ENCODE peak calls at places on chromosomes 3 and 15, in six cellular contexts. K is adrenal gland, G is ovary, U is stomach, D is body of pancreas, F is tibial nerve. R is an unnamed sample.

GRCh38 chr3:67863869-67864268 is 209.5 kb upstream of the SUCLG2 start:
- DNase-seq in D (no peak), U (no peak), K (no peak), G (no peak), F (no peak), R (no peak)

GRCh38 chr3:114892880-114893279 is 254.2 kb downstream of the ZBTB20 start:
- DNase-seq in K (no peak), D (peak), G (no peak), F (no peak), U (no peak), R (no peak)

GRCh38 chr15:80174017-80174746 is 21.4 kb downstream of the FAH start:
- DNase-seq in U (no peak), F (no peak), G (no peak), D (no peak), K (peak), R (no peak)

GRCh38 chr15:62119224-62119925 is 45.7 kb downstream of the C2CD4B start:
- DNase-seq in G (no peak), K (peak), F (peak), U (no peak), D (no peak), R (no peak)

GRCh38 chr3:24437326-24437725 is 57.3 kb downstream of the THRB start:
- DNase-seq in U (no peak), D (no peak), K (no peak), F (no peak), G (no peak), R (no peak)

GRCh38 chr3:108346301-108346989 is 50.1 kb downstream of the HHLA2 start:
- DNase-seq in G (no peak), D (no peak), K (no peak), U (no peak), F (no peak), R (no peak)

GRCh38 chr15:99052205-99052604 is 44.6 kb upstream of the PGPEP1L start:
- DNase-seq in D (no peak), K (no peak), F (no peak), U (no peak), G (no peak), R (no peak)

GRCh38 chr3:149395107-149396089 is 17.9 kb upstream of the TM4SF1 start:
- DNase-seq in G (peak), D (peak), F (peak), K (peak), U (no peak), R (no peak)

GRCh38 chr3:62201438-62202035 is 171.8 kb downstream of the FEZF2 start:
- DNase-seq in K (no peak), U (no peak), F (no peak), G (no peak), D (no peak), R (no peak)

GRCh38 chr3:63872135-63872924 is 8.7 kb downstream of the ATXN7 start:
- DNase-seq in U (no peak), F (no peak), G (no peak), D (no peak), K (no peak), R (no peak)

GRCh38 chr3:184154909-184155643 is at the start of gene DVL3:
- DNase-seq in F (peak), G (peak), K (peak), U (peak), D (peak), R (peak)

GRCh38 chr3:94004301-94004910 is 24.0 kb downstream of the STX19 start:
- DNase-seq in F (no peak), U (no peak), D (no peak), G (no peak), K (no peak), R (no peak)

GRCh38 chr15:57751177-57751800 is 44.8 kb downstream of the POLR2M start:
- DNase-seq in D (no peak), U (no peak), F (no peak), K (no peak), G (no peak), R (no peak)

GRCh38 chr3:141388823-141389617 is 20.7 kb downstream of the ZBTB38 start:
- DNase-seq in D (no peak), G (no peak), U (no peak), K (no peak), F (no peak), R (no peak)

GRCh38 chr15:79943820-79944219 is 27.2 kb downstream of the BCL2A1 start:
- DNase-seq in U (no peak), G (no peak), D (no peak), F (no peak), K (no peak), R (no peak)

GRCh38 chr15:35717721-35718120 is 171.8 kb upstream of the DPH6 start:
- DNase-seq in U (no peak), D (no peak), G (no peak), K (no peak), F (no peak), R (no peak)

DNA sequence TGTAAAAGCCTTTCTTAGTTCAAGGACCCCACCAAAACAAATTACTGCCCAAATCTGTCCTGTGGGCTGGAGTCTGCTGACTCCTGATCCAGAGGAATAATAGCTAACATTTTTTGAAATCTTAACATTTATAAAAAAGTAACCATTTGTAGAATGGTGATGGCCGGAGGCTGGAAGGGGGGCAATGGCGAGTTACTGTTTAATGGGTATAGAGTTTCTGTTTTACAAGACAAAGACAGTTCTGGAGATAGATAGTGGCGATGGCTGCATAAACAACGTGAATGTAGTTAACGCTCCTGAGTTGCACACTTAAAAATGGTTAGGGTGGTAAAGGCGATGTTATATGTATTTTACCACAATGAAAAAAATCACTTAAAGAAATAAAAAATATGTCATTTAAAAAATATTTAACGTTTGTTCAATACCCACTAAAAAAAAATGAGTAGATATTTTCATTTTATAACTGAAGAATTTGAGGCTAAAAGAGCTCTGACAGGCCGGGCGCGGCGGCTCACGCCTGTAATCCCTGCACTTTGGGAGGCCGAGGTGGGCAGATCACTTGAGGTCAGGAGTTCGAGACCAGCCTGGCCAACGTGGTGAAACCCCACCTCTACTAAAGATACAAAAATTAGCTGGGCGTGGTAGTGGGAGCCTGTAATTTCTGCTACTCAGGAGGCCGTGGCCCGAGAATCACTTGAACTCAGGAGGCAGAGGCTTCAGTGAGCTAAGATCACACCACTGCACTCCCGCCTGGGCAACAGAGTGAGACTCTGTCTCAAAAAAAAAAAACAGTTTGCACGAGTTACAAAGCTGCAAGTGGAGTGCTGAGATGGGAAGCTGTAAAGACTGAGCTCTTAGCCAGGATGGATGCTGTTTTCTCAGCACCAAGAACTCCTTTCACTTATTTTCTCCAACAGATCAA is 37.6 kb downstream of the IGF2BP2 start:
- DNase-seq in D (no peak), F (no peak), U (no peak), K (no peak), G (no peak), R (no peak)
- H3K4me3 ChIP-seq in D (no peak), F (no peak), U (no peak), K (no peak), G (no peak), R (no peak)

GRCh38 chr3:48303021-48303420 is 30.4 kb downstream of the SPINK8 start:
- DNase-seq in F (no peak), G (no peak), U (no peak), D (no peak), K (no peak), R (no peak)
- H3K27ac ChIP-seq in F (no peak), G (no peak), U (no peak), D (no peak), K (no peak), R (no peak)

GRCh38 chr3:53230789-53231188 is 25.0 kb downstream of the TKT start:
- DNase-seq in U (no peak), G (no peak), K (no peak), F (no peak), D (no peak), R (no peak)
- TF ChIP-seq POLR2A in U (no peak), G (no peak), K (no peak), F (no peak), D (no peak), R (no peak)

GRCh38 chr3:126266850-126267168 is 86.4 kb upstream of the ALDH1L1 start:
- DNase-seq in K (no peak), U (no peak), D (no peak), F (no peak), G (no peak), R (no peak)
- H3K4me3 ChIP-seq in K (no peak), U (peak), D (no peak), F (no peak), G (peak), R (peak)

DNA sequence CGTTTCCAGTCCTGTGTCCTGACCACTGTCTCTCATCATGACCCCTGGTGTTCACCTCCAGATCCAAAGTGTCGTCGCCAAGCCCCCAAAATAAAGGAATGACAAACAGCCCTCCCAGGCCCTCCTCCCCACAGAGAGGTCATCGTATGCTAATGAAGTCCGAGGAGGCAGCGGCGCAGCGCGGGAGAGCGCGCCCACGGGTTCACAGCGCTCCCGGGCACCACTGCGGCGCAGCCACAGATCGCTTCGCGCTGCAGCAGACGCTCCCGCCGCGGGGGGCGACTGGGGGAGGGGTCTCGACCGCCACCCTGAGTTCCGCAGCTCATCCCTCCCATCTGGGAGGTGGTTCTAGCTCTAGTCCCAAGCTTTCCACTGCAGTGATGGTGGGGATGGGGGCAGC is 1.3 kb downstream of the DGKG start:
- DNase-seq in U (no peak), K (no peak), D (no peak), F (no peak), G (no peak), R (no peak)
- H3K27ac ChIP-seq in U (peak), K (peak), D (no peak), F (peak), G (no peak), R (peak)

GRCh38 chr3:16521580-16521941 is 8.1 kb upstream of the RFTN1 start:
- DNase-seq in U (no peak), K (no peak), F (no peak), G (no peak), D (no peak), R (no peak)

GRCh38 chr3:16522820-16523219 is 9.3 kb upstream of the RFTN1 start:
- DNase-seq in F (no peak), G (no peak), K (no peak), D (no peak), U (no peak), R (no peak)

GRCh38 chr3:16524196-16524595 is 10.7 kb upstream of the RFTN1 start:
- DNase-seq in G (no peak), D (no peak), F (no peak), K (no peak), U (no peak), R (no peak)

GRCh38 chr3:16523778-16524177 is 10.3 kb upstream of the RFTN1 start:
- DNase-seq in F (no peak), D (no peak), U (no peak), K (no peak), G (no peak), R (no peak)

GRCh38 chr3:16520636-16521579 is 7.4 kb upstream of the RFTN1 start:
- DNase-seq in F (no peak), K (no peak), G (no peak), U (no peak), D (no peak), R (no peak)
- TF ChIP-seq POLR2A in F (no peak), K (no peak), G (no peak), U (no peak), D (no peak), R (no peak)

GRCh38 chr3:14534379-14535191 is 5.6 kb downstream of the GRIP2 start:
- DNase-seq in U (no peak), G (no peak), D (no peak), F (no peak), K (no peak), R (no peak)
- H3K4me3 ChIP-seq in U (no peak), G (no peak), D (no peak), F (no peak), K (no peak), R (no peak)

GRCh38 chr15:63133786-63134185 is 12.1 kb downstream of the LACTB start:
- DNase-seq in K (no peak), G (no peak), U (no peak), F (no peak), D (no peak), R (no peak)

GRCh38 chr15:63134245-63134644 is 12.6 kb downstream of the LACTB start:
- DNase-seq in G (no peak), K (no peak), F (no peak), D (no peak), U (no peak), R (no peak)

GRCh38 chr15:63135281-63135680 is 13.6 kb downstream of the LACTB start:
- DNase-seq in G (no peak), U (no peak), D (no peak), K (no peak), F (no peak), R (no peak)

GRCh38 chr15:63135804-63136203 is 14.1 kb downstream of the LACTB start:
- DNase-seq in D (no peak), K (peak), F (no peak), U (no peak), G (no peak), R (no peak)

GRCh38 chr15:63136742-63137141 is 15.1 kb downstream of the LACTB start:
- DNase-seq in G (no peak), F (no peak), K (no peak), D (no peak), U (no peak), R (no peak)
- H3K27ac ChIP-seq in G (no peak), F (peak), K (peak), D (no peak), U (no peak), R (peak)

GRCh38 chr3:72306800-72307341 is 521.9 kb upstream of the PROK2 start:
- DNase-seq in K (no peak), G (no peak), D (no peak), F (no peak), U (no peak), R (peak)
- TF ChIP-seq POLR2A in K (no peak), G (no peak), D (no peak), F (no peak), U (no peak), R (no peak)

DNA sequence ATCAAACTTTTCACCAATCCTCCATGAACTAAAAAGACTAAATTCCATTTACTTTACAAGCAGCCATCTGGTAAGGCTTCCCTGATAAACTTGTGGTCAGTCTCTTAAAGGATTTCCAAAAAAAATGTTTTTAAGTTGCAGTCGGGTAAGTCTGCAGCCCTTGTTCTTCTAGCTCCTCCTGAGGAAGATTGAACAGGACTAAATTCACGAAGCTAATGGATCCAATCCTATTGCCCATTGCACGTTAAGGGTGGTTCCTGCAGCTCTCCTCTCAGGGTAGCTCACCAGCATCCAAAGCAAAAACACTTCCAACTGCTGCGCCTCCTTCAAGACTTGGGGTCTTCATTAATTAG is 2.8 kb downstream of the HES1 start:
- DNase-seq in K (no peak), U (no peak), D (no peak), G (no peak), F (no peak), R (no peak)
- H3K4me3 ChIP-seq in K (no peak), U (peak), D (no peak), G (no peak), F (peak), R (no peak)

R was measured in uterus.